ENCODE peak calls at places on chromosome 12, in five cellular contexts. U, L, R, D and W are unnamed samples.

GRCh38 chr12:104524026-104524425 is 67.3 kb downstream of the CHST11 start:
- DNase-seq in U (peak), L (no peak), R (no peak), D (no peak), W (no peak)

GRCh38 chr12:122868471-122869177 is 27.3 kb downstream of the VPS37B start:
- DNase-seq in U (no peak), L (no peak), R (no peak), D (no peak), W (no peak)

GRCh38 chr12:4268549-4269181 is 4.9 kb upstream of the CCND2 start:
- DNase-seq in U (no peak), L (no peak), R (no peak), D (peak), W (no peak)

GRCh38 chr12:66140726-66141125 is 10.2 kb upstream of the LLPH start:
- DNase-seq in U (no peak), L (no peak), R (no peak), D (no peak), W (peak)

GRCh38 chr12:106134294-106134949 is 4.3 kb downstream of the NUAK1 start:
- DNase-seq in U (no peak), L (no peak), R (no peak), D (no peak), W (no peak)

GRCh38 chr12:46754550-46754949 is 71.2 kb downstream of the SLC38A4 start:
- DNase-seq in U (no peak), L (no peak), R (no peak), D (no peak), W (no peak)

GRCh38 chr12:33472299-33472698 is 32.7 kb upstream of the SYT10 start:
- DNase-seq in U (no peak), L (no peak), R (no peak), D (no peak), W (no peak)

GRCh38 chr12:91835693-91836092 is 310.0 kb downstream of the BTG1 start:
- DNase-seq in U (no peak), L (no peak), R (no peak), D (no peak), W (no peak)

GRCh38 chr12:115885040-115885439 is 392.5 kb downstream of the MED13L start:
- DNase-seq in U (no peak), L (no peak), R (no peak), D (no peak), W (no peak)

GRCh38 chr12:49304161-49304560 is 9.2 kb downstream of the PRPH start:
- DNase-seq in U (no peak), L (no peak), R (no peak), D (no peak), W (no peak)

GRCh38 chr12:98998697-98999299 is 353.7 kb downstream of the APAF1 start:
- DNase-seq in U (peak), L (no peak), R (peak), D (no peak), W (peak)

GRCh38 chr12:131831021-131831571 is 2.9 kb downstream of the MMP17 start:
- DNase-seq in U (peak), L (no peak), R (peak), D (no peak), W (no peak)

GRCh38 chr12:58415716-58416115 is 474.3 kb downstream of the ATP23 start:
- DNase-seq in U (no peak), L (no peak), R (no peak), D (no peak), W (no peak)

GRCh38 chr12:44972746-44973421 is 78.0 kb downstream of the DBX2 start:
- DNase-seq in U (no peak), L (no peak), R (no peak), D (no peak), W (no peak)

GRCh38 chr12:112380663-112381420 is 1.4 kb downstream of the HECTD4 start:
- DNase-seq in U (no peak), L (no peak), R (no peak), D (no peak), W (no peak)

GRCh38 chr12:68900241-68900640 is 32.7 kb downstream of the CPM start:
- DNase-seq in U (no peak), L (no peak), R (no peak), D (no peak), W (no peak)